ENCODE peak calls at places on chromosome 2, in nine cellular contexts. O is fibroblast of lung; C is stimulated activated CD8-positive, alpha-beta memory T cell treated with anti-CD3 and anti-CD28 coated beads, Interleukin-4, amount 100 ng/mL, for 4 hours; V is HCT116; Z is astrocyte; A is activated CD4-positive, alpha-beta T cell treated with anti-CD3 and anti-CD28 coated beads, Interleukin-2, amount 50 U/mL, for 1 hour; T is cardiac muscle cell; W is CD4-positive, CD25-positive, alpha-beta regulatory T cell; P is endothelial cell. N is an unnamed sample.
A peak's percentile ranks its signal among the peaks of the same experiment; 100 is the strongest.

GRCh38 chr2:121897335-121897970 is 142.0 kb downstream of the TSN start:
- DNase-seq in O (peak; percentile 25), C (no peak), V (peak; percentile 34), Z (peak; percentile 4), A (no peak), T (peak; percentile 22), W (no peak), P (peak; percentile 47), N (peak; percentile 48)

GRCh38 chr2:46284812-46285211 is 12.4 kb upstream of the EPAS1 start:
- DNase-seq in O (no peak), C (no peak), V (no peak), Z (no peak), A (no peak), T (peak; percentile 90), W (no peak), P (no peak), N (no peak)

GRCh38 chr2:129467012-129467779 is 512.3 kb upstream of the RAB6C start:
- DNase-seq in O (no peak), C (no peak), V (no peak), Z (no peak), A (no peak), T (no peak), W (no peak), P (no peak), N (no peak)

GRCh38 chr2:11175293-11175795 is 20.1 kb downstream of the SLC66A3 start:
- DNase-seq in O (peak; percentile 85), C (no peak), V (no peak), Z (peak; percentile 81), A (no peak), T (no peak), W (no peak), P (no peak), N (no peak)

GRCh38 chr2:223591596-223591995 is 10.6 kb downstream of the SCG2 start:
- DNase-seq in O (peak; percentile 39), C (no peak), V (no peak), Z (peak; percentile 38), A (no peak), T (no peak), W (no peak), P (no peak), N (no peak)

GRCh38 chr2:95372845-95373244 is 29.7 kb upstream of the FAHD2A start:
- DNase-seq in O (no peak), C (no peak), V (no peak), Z (no peak), A (no peak), T (no peak), W (no peak), P (no peak), N (no peak)

GRCh38 chr2:218074031-218074430 is 5.0 kb downstream of the RUFY4 start:
- DNase-seq in O (peak; percentile 5), C (no peak), V (peak; percentile 7), Z (no peak), A (no peak), T (peak; percentile 52), W (no peak), P (peak; percentile 66), N (peak; percentile 60)

GRCh38 chr2:241897231-241897916 is 27.8 kb downstream of the RTP5 start:
- DNase-seq in O (no peak), C (no peak), V (no peak), Z (no peak), A (no peak), T (no peak), W (no peak), P (no peak), N (no peak)

GRCh38 chr2:233240897-233241296 is 10.6 kb upstream of the ATG16L1 start:
- DNase-seq in O (no peak), C (no peak), V (no peak), Z (no peak), A (no peak), T (no peak), W (no peak), P (no peak), N (no peak)

GRCh38 chr2:217824223-217824622 is 178.6 kb downstream of the TNS1 start:
- DNase-seq in O (no peak), C (no peak), V (no peak), Z (no peak), A (no peak), T (peak; percentile 35), W (no peak), P (no peak), N (no peak)

GRCh38 chr2:62304429-62305417 is 108.8 kb downstream of the B3GNT2 start:
- DNase-seq in O (peak; percentile 96), C (peak; percentile 15), V (peak; percentile 94), Z (peak; percentile 93), A (peak; percentile 16), T (no peak), W (peak; percentile 13), P (peak; percentile 59), N (peak; percentile 68)

GRCh38 chr2:196101325-196101981 is 32.8 kb upstream of the DNAH7 start:
- DNase-seq in O (peak; percentile 77), C (no peak), V (no peak), Z (peak; percentile 74), A (no peak), T (no peak), W (no peak), P (no peak), N (no peak)

GRCh38 chr2:189178726-189179606 is 595 bp downstream of the COL5A2 start:
- DNase-seq in O (peak; percentile 83), C (no peak), V (no peak), Z (peak; percentile 79), A (no peak), T (peak; percentile 56), W (no peak), P (peak; percentile 9), N (peak; percentile 56)

GRCh38 chr2:241050624-241051577 is 51.2 kb downstream of the MTERF4 start:
- DNase-seq in O (no peak), C (no peak), V (no peak), Z (no peak), A (no peak), T (no peak), W (no peak), P (no peak), N (no peak)

GRCh38 chr2:10269291-10269690 is 33.4 kb upstream of the HPCAL1 start:
- DNase-seq in O (no peak), C (no peak), V (no peak), Z (no peak), A (no peak), T (no peak), W (no peak), P (no peak), N (no peak)

GRCh38 chr2:152304845-152305244 is 30.1 kb upstream of the FMNL2 start:
- DNase-seq in O (peak; percentile 68), C (no peak), V (no peak), Z (peak; percentile 58), A (no peak), T (no peak), W (no peak), P (no peak), N (no peak)

GRCh38 chr2:44210362-44210761 is 41.7 kb downstream of the PPM1B start:
- DNase-seq in O (no peak), C (no peak), V (no peak), Z (no peak), A (no peak), T (no peak), W (no peak), P (no peak), N (no peak)

GRCh38 chr2:116718451-116718850 is 1096.0 kb upstream of the DDX18 start:
- DNase-seq in O (no peak), C (no peak), V (no peak), Z (no peak), A (no peak), T (no peak), W (no peak), P (no peak), N (no peak)

GRCh38 chr2:51981813-51982212 is 949.9 kb upstream of the NRXN1 start:
- DNase-seq in O (peak; percentile 40), C (no peak), V (no peak), Z (peak; percentile 13), A (no peak), T (no peak), W (no peak), P (no peak), N (no peak)

GRCh38 chr2:80473806-80474205 is 169.3 kb upstream of the LRRTM1 start:
- DNase-seq in O (no peak), C (no peak), V (no peak), Z (no peak), A (no peak), T (no peak), W (no peak), P (no peak), N (no peak)

GRCh38 chr2:199606193-199606780 is 148.5 kb upstream of the SATB2 start:
- DNase-seq in O (no peak), C (no peak), V (no peak), Z (no peak), A (no peak), T (no peak), W (no peak), P (no peak), N (no peak)

GRCh38 chr2:177554365-177554764 is 161.8 kb downstream of the AGPS start:
- DNase-seq in O (peak; percentile 8), C (no peak), V (no peak), Z (no peak), A (no peak), T (no peak), W (no peak), P (no peak), N (no peak)

GRCh38 chr2:159600752-159601151 is 15.6 kb downstream of the BAZ2B start:
- DNase-seq in O (peak; percentile 88), C (no peak), V (peak; percentile 80), Z (peak; percentile 83), A (no peak), T (no peak), W (no peak), P (no peak), N (no peak)

GRCh38 chr2:42961385-42961800 is 169.0 kb upstream of the HAAO start:
- DNase-seq in O (peak; percentile 46), C (no peak), V (no peak), Z (no peak), A (no peak), T (no peak), W (no peak), P (no peak), N (no peak)

GRCh38 chr2:157178865-157179264 is 78.6 kb upstream of the GALNT5 start:
- DNase-seq in O (no peak), C (no peak), V (no peak), Z (no peak), A (no peak), T (no peak), W (no peak), P (no peak), N (no peak)

GRCh38 chr2:43110442-43110871 is 115.9 kb downstream of the ZFP36L2 start:
- DNase-seq in O (peak; percentile 90), C (no peak), V (no peak), Z (peak; percentile 89), A (no peak), T (peak; percentile 74), W (no peak), P (no peak), N (peak; percentile 57)

GRCh38 chr2:216379955-216380354 is 7.7 kb upstream of the MARCHF4 start:
- DNase-seq in O (no peak), C (no peak), V (no peak), Z (no peak), A (no peak), T (no peak), W (no peak), P (no peak), N (no peak)

GRCh38 chr2:42979870-42980763 is 187.7 kb upstream of the HAAO start:
- DNase-seq in O (no peak), C (no peak), V (no peak), Z (no peak), A (no peak), T (no peak), W (no peak), P (no peak), N (no peak)

GRCh38 chr2:178449700-178450573 is 1.0 kb downstream of the PRKRA start:
- DNase-seq in O (peak; percentile 15), C (no peak), V (no peak), Z (no peak), A (no peak), T (no peak), W (no peak), P (no peak), N (peak; percentile 37)

GRCh38 chr2:196113061-196113974 is 44.7 kb upstream of the DNAH7 start:
- DNase-seq in O (peak; percentile 89), C (no peak), V (no peak), Z (peak; percentile 88), A (no peak), T (no peak), W (no peak), P (no peak), N (no peak)

GRCh38 chr2:174914894-174915760 is 90.1 kb downstream of the CHN1 start:
- DNase-seq in O (peak; percentile 7), C (no peak), V (no peak), Z (no peak), A (no peak), T (peak; percentile 19), W (no peak), P (no peak), N (no peak)

N was measured in hepatocyte.